ENCODE peak calls at places on chromosomes 7 and 10, in six cellular contexts. W is ecto neural progenitor cell; I is stimulated activated CD4-positive, alpha-beta T cell treated with anti-CD3 and anti-CD28 coated beads, Interleukin-12 subunit alpha, Interleukin-12 subunit beta, amount 100 ng/mL, for 4 hours; N is nucleus accumbens; X is iPS-NIHi11; U is activated T-cell treated with anti-CD3 and anti-CD28 coated beads for 1 hour. G is an unnamed sample.

GRCh38 chr10:118850418-118851061 is 95.8 kb upstream of the CACUL1 start:
- DNase-seq in U (peak), I (peak), W (peak), N (no peak), X (peak), G (peak)

GRCh38 chr7:101347477-101347876 is 15.2 kb upstream of the COL26A1 start:
- DNase-seq in W (no peak), N (no peak), U (no peak), X (no peak), I (no peak), G (no peak)

GRCh38 chr7:95772771-95773581 is 622 bp downstream of the DYNC1I1 start:
- DNase-seq in W (peak), I (no peak), U (no peak), X (peak), N (peak), G (peak)

GRCh38 chr10:124990671-124991625 is 49.0 kb downstream of the ZRANB1 start:
- DNase-seq in N (no peak), W (no peak), U (no peak), I (no peak), X (no peak), G (no peak)

GRCh38 chr10:3476640-3477448 is 304.3 kb upstream of the PITRM1 start:
- DNase-seq in W (no peak), U (no peak), N (no peak), X (no peak), I (no peak), G (no peak)

GRCh38 chr7:27145167-27145883 is 1.8 kb upstream of the HOXA5 start:
- DNase-seq in N (no peak), W (peak), U (no peak), X (no peak), I (no peak), G (peak)

GRCh38 chr10:63083904-63084689 is 49.0 kb upstream of the NRBF2 start:
- DNase-seq in X (peak), W (no peak), I (peak), N (no peak), U (peak), G (no peak)

GRCh38 chr10:112637901-112638300 is 190.9 kb downstream of the VTI1A start:
- DNase-seq in I (no peak), W (no peak), N (no peak), U (no peak), X (no peak), G (no peak)

GRCh38 chr10:43202224-43202656 is 64.0 kb downstream of the CSGALNACT2 start:
- DNase-seq in U (peak), X (peak), N (no peak), I (peak), W (no peak), G (peak)

GRCh38 chr10:23432639-23433038 is 6.2 kb upstream of the OTUD1 start:
- DNase-seq in X (no peak), W (no peak), U (no peak), I (no peak), N (no peak), G (no peak)

GRCh38 chr10:33746878-33747277 is 412.4 kb upstream of the NRP1 start:
- DNase-seq in N (no peak), W (no peak), U (no peak), I (no peak), X (no peak), G (no peak)

GRCh38 chr10:132397671-132398565 is 918 bp downstream of the PWWP2B start:
- DNase-seq in W (no peak), I (no peak), X (no peak), N (no peak), U (no peak), G (no peak)

GRCh38 chr7:130463553-130464434 is 23.0 kb upstream of the CEP41 start:
- DNase-seq in U (no peak), N (no peak), I (no peak), W (no peak), X (no peak), G (no peak)

GRCh38 chr7:74287303-74288033 is 1.7 kb upstream of the CLIP2 start:
- DNase-seq in W (no peak), I (no peak), U (no peak), X (no peak), N (no peak), G (no peak)

GRCh38 chr10:97731346-97732051 is 5.4 kb upstream of the ZFYVE27 start:
- DNase-seq in U (peak), I (peak), W (peak), X (peak), N (peak), G (peak)

GRCh38 chr10:28375399-28376354 is 72.8 kb upstream of the MPP7 start:
- DNase-seq in N (no peak), X (peak), I (no peak), W (no peak), U (no peak), G (peak)

GRCh38 chr7:129728875-129729467 is 117.5 kb downstream of the NRF1 start:
- DNase-seq in U (no peak), N (no peak), X (no peak), W (no peak), I (no peak), G (no peak)

GRCh38 chr10:48249004-48249762 is 25.3 kb downstream of the FRMPD2 start:
- DNase-seq in W (peak), I (no peak), N (no peak), U (no peak), X (no peak), G (no peak)

GRCh38 chr10:113875212-113875611 is 20.8 kb downstream of the NHLRC2 start:
- DNase-seq in N (no peak), W (no peak), X (no peak), U (no peak), I (no peak), G (no peak)

GRCh38 chr10:128062837-128063563 is 63.2 kb downstream of the MKI67 start:
- DNase-seq in W (no peak), U (no peak), I (peak), X (no peak), N (no peak), G (no peak)

GRCh38 chr10:94403823-94404228 is 1.5 kb downstream of the TBC1D12 start:
- DNase-seq in N (no peak), I (no peak), X (no peak), W (no peak), U (no peak), G (no peak)

GRCh38 chr7:158802535-158803199 is 26.6 kb downstream of the ESYT2 start:
- DNase-seq in W (no peak), I (no peak), X (no peak), U (no peak), N (no peak), G (peak)

GRCh38 chr10:29895436-29895835 is 163.9 kb downstream of the JCAD start:
- DNase-seq in I (no peak), W (no peak), X (peak), U (no peak), N (no peak), G (peak)

GRCh38 chr10:20100157-20100556 is 283.9 kb downstream of the PLXDC2 start:
- DNase-seq in X (no peak), N (no peak), U (no peak), I (no peak), W (no peak), G (no peak)

GRCh38 chr10:112716924-112717348 is 233.1 kb upstream of the TCF7L2 start:
- DNase-seq in X (no peak), N (no peak), I (no peak), U (no peak), W (no peak), G (no peak)

GRCh38 chr10:101292194-101293006 is 61.6 kb upstream of the BTRC start:
- DNase-seq in W (no peak), U (no peak), X (peak), N (no peak), I (no peak), G (peak)

GRCh38 chr10:79585870-79586527 is 24.7 kb upstream of the SFTPA1 start:
- DNase-seq in X (no peak), N (no peak), W (no peak), I (no peak), U (no peak), G (no peak)

GRCh38 chr10:101219946-101220451 is 9.3 kb downstream of the LBX1 start:
- DNase-seq in N (no peak), W (no peak), U (no peak), I (no peak), X (no peak), G (no peak)

GRCh38 chr7:93626869-93627268 is 52.3 kb upstream of the CALCR start:
- DNase-seq in U (no peak), W (no peak), I (no peak), N (no peak), X (no peak), G (no peak)

GRCh38 chr10:86179961-86180360 is 186.6 kb downstream of the GRID1 start:
- DNase-seq in X (no peak), N (no peak), W (no peak), U (no peak), I (no peak), G (no peak)

GRCh38 chr7:132815130-132815529 is 238.9 kb upstream of the PLXNA4 start:
- DNase-seq in X (no peak), U (no peak), W (no peak), N (no peak), I (no peak), G (no peak)

GRCh38 chr10:5413012-5413938 is 918 bp downstream of the NET1 start:
- DNase-seq in N (no peak), W (no peak), X (peak), U (no peak), I (no peak), G (peak)

GRCh38 chr7:104296266-104296665 is 32.1 kb upstream of the LHFPL3 start:
- DNase-seq in N (no peak), U (no peak), I (no peak), X (no peak), W (no peak), G (no peak)